ENCODE peak calls at places on chromosomes 7 and 10, in five cellular contexts. F is NB4, K is transverse colon, D is lung, H is mammary epithelial cell. Z is an unnamed sample.

GRCh38 chr7:106793015-106793651 is 71.9 kb upstream of the PIK3CG start:
- DNase-seq in F (peak), K (no peak), D (no peak), H (peak), Z (no peak)

GRCh38 chr10:75042292-75042974 is 69.0 kb upstream of the SAMD8 start:
- DNase-seq in F (no peak), K (no peak), D (no peak), H (peak), Z (no peak)

GRCh38 chr10:58952747-58953466 is 223.5 kb upstream of the PHYHIPL start:
- DNase-seq in F (peak), K (peak), D (no peak), H (peak), Z (peak)

GRCh38 chr7:121831320-121831719 is 41.6 kb upstream of the PTPRZ1 start:
- DNase-seq in F (no peak), K (no peak), D (no peak), H (peak), Z (no peak)

GRCh38 chr10:100433253-100434240 is 29.3 kb upstream of the WNT8B start:
- DNase-seq in F (peak), K (peak), D (peak), H (peak), Z (peak)

GRCh38 chr7:105638324-105638723 is 57.0 kb upstream of the EFCAB10 start:
- DNase-seq in F (no peak), K (no peak), D (no peak), H (no peak), Z (no peak)

GRCh38 chr10:72687035-72687434 is 4.9 kb upstream of the MCU start:
- DNase-seq in F (no peak), K (no peak), D (no peak), H (no peak), Z (no peak)

GRCh38 chr7:105367458-105367857 is 21.3 kb downstream of the SRPK2 start:
- DNase-seq in F (no peak), K (no peak), D (no peak), H (no peak), Z (peak)

GRCh38 chr10:15201589-15202300 is 33.3 kb upstream of the NMT2 start:
- DNase-seq in F (no peak), K (no peak), D (no peak), H (peak), Z (no peak)

GRCh38 chr7:65269150-65269856 is 104.4 kb upstream of the ZNF92 start:
- DNase-seq in F (peak), K (no peak), D (no peak), H (peak), Z (peak)

GRCh38 chr10:32132357-32132756 is 76.1 kb upstream of the KIF5B start:
- DNase-seq in F (no peak), K (peak), D (no peak), H (no peak), Z (no peak)

GRCh38 chr10:75396861-75397570 is 4.5 kb downstream of the ZNF503 start:
- DNase-seq in F (no peak), K (peak), D (no peak), H (no peak), Z (peak)

GRCh38 chr10:63702107-63702506 is 180.9 kb downstream of the REEP3 start:
- DNase-seq in F (no peak), K (no peak), D (no peak), H (no peak), Z (no peak)

GRCh38 chr7:156984209-156984891 is 26.1 kb downstream of the MNX1 start:
- DNase-seq in F (no peak), K (no peak), D (no peak), H (no peak), Z (no peak)

GRCh38 chr10:113202011-113202410 is 252.0 kb downstream of the TCF7L2 start:
- DNase-seq in F (no peak), K (no peak), D (no peak), H (no peak), Z (no peak)

GRCh38 chr7:74396993-74397392 is 56.7 kb upstream of the GTF2IRD1 start:
- DNase-seq in F (no peak), K (peak), D (no peak), H (no peak), Z (no peak)

GRCh38 chr10:113644185-113645120 is 19.4 kb downstream of the NRAP start:
- DNase-seq in F (no peak), K (peak), D (no peak), H (peak), Z (no peak)

GRCh38 chr7:131507592-131508331 is 48.7 kb downstream of the PODXL start:
- DNase-seq in F (peak), K (peak), D (peak), H (peak), Z (peak)

GRCh38 chr7:26898917-26899316 is 34.5 kb upstream of the SKAP2 start:
- DNase-seq in F (peak), K (no peak), D (no peak), H (no peak), Z (no peak)

GRCh38 chr10:89426230-89426868 is 12.0 kb downstream of the IFIT5 start:
- DNase-seq in F (peak), K (no peak), D (peak), H (peak), Z (no peak)

GRCh38 chr7:90530263-90530662 is 60.8 kb downstream of the PTTG1IP2 start:
- DNase-seq in F (peak), K (no peak), D (no peak), H (peak), Z (no peak)

GRCh38 chr10:9789996-9790395 is 1227.7 kb upstream of the CELF2 start:
- DNase-seq in F (no peak), K (no peak), D (no peak), H (no peak), Z (no peak)

GRCh38 chr10:74825033-74825370 is 1.4 kb upstream of the KAT6B start:
- DNase-seq in F (peak), K (peak), D (peak), H (no peak), Z (no peak)

DNA sequence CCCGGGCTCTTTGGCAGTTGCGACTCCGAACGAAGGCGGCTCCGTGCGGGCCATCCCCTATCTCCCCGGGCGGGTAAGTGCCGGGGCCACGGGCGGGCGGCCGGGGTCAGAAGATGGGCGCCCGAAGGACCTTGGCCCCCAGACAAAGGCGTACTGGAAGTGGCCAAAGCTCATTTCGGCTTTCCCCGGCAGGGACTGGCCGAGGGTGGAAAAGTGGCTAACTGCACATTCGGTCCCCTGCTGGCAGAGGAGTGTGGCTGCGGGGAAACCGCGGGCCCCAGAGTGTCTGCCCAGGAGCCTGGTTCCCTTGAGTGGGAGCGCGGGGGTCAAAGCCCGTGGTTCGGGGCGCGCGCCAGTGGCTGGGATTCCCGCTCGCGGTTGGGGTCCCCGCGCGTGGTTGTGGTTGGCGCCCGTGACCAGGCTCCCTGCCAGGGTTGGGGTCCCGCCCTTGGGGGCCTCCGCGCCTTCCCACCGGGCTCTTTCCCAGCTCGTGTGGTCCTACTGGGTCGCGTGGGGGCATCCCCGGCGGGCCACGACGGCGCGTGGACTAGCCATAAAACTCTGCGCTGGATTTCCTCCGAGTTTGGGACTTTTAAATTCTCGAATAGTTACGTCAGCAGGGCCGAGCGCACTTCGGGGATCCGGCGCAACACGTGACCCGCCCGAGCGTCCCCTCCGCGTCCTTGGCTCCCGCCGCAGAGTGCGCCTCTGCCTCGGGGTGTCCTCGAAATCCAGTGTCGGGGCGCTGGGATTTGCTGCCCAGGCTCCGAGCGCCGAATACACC is 124.4 kb downstream of the TACC2 start:
- DNase-seq in F (peak), K (peak), D (peak), H (peak), Z (peak)
- TF ChIP-seq CTCF in F (peak), K (peak), D (no peak), H (peak), Z (peak)

DNA sequence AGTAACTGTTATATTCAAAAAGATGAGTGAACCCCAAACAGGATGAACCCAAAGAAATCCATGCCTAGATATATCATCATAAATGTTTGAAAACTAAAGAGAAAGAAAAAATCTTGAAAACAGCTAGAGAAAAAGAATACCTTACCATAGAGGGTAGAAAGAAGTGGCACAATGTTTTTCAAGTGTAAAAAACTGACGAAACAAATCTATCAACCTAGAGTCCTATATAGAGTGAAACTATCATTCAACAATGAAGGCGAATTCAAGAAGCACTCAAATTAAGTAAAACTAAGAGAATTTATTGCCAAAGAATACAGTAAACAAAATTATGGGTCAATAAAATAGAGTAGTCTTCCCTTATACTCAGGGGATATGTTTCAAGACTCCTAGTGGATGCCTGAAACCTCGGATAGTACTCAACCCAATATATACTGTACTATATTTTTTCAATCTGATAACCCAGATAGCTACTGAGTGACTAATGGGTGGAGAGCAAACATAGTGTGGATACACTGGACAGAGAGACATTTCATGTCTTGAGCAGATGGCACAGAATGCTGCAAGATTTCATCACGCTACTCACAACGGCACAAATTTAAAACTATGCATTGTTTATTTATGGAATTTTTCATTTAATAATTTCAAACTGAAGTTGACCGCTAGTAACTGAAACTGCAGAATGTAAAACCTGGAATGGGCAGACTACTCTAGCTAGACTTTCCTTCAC is 52.6 kb upstream of the TMEM106B start:
- DNase-seq in F (no peak), K (no peak), D (no peak), H (no peak), Z (no peak)
- TF ChIP-seq CTCF in F (no peak), K (no peak), D (no peak), H (no peak), Z (no peak)

GRCh38 chr10:133308431-133309110 is at the start of the genes TUBGCP2 and ZNF511:
- DNase-seq in F (peak), K (peak), D (peak), H (no peak), Z (peak)
- TF ChIP-seq CTCF in F (peak), K (no peak), D (no peak), H (peak), Z (no peak)

GRCh38 chr7:17300012-17300411 is 1.6 kb downstream of the AHR start:
- DNase-seq in F (no peak), K (no peak), D (no peak), H (peak), Z (no peak)

GRCh38 chr7:17301491-17302101 is 3.1 kb downstream of the AHR start:
- DNase-seq in F (peak), K (peak), D (peak), H (peak), Z (peak)

GRCh38 chr7:17305387-17306171 is 7.1 kb downstream of the AHR start:
- DNase-seq in F (no peak), K (no peak), D (no peak), H (no peak), Z (no peak)

GRCh38 chr7:17304926-17305325 is 6.5 kb downstream of the AHR start:
- DNase-seq in F (peak), K (no peak), D (no peak), H (peak), Z (no peak)

GRCh38 chr7:17302575-17303142 is 4.2 kb downstream of the AHR start:
- DNase-seq in F (peak), K (no peak), D (no peak), H (peak), Z (no peak)
- TF ChIP-seq CTCF in F (no peak), K (no peak), D (no peak), H (peak), Z (no peak)

DNA sequence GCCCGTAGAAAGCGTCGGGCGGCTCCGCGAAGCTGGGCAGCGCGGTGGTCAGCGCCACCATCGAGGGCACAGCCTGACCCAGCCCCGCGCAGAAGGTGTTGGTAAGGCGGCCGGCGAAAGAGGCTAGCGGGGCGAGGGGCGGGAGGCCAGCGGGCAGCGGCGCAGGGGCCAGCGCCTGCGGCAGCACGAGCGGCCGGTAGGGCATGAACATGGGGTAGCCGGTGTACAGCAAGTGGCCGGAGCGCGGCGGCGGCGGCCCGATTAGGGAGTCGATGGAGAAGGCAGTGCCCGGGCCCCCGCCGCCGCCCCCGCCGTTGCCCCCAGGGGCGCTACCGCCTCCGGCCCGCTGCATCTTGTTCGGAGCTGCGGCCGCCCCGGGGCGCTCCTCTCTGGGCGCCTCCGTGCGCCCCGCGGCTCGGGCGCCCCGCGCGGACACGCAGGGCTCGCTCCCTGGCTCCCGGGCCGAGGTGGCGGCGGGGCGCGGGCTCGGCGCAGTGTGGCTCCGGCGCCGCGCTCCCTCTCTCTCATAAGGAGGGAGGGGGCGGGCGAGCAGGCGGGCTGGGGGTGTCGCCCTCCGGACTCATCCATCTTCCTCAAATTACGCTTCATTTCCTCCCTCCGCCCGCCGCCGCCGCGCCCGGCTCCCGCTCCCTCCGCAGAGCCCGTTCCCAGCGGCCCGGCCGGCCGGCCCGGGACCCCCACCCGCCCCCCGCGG is at the start of gene GBX1:
- DNase-seq in F (no peak), K (no peak), D (no peak), H (no peak), Z (no peak)
- TF ChIP-seq CTCF in F (no peak), K (peak), D (no peak), H (no peak), Z (peak)

GRCh38 chr7:91953618-91954017 is 13.0 kb downstream of the AKAP9 start:
- DNase-seq in F (no peak), K (no peak), D (no peak), H (peak), Z (no peak)
- TF ChIP-seq CTCF in F (no peak), K (peak), D (no peak), H (peak), Z (no peak)

DNA sequence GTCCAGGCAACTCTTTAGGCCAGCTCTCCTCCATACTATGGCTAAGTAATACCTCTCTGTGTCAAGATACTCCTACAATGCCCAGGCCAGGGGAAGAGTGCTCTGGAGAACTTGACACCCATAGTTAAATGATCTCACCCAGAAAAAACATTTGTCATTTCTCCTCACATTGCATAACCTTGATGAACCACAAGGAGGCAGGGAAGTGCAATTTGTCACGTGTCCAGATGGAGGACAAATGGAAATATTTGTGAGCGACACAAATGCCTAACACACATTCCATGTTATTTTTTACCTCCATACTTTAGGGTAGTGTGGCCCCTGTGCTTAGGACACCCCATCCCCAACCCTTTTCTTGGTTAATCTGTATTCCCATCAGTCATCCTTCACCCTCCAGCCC is 78.3 kb downstream of the HTR7 start:
- DNase-seq in F (peak), K (no peak), D (no peak), H (peak), Z (no peak)
- TF ChIP-seq CTCF in F (peak), K (no peak), D (no peak), H (peak), Z (no peak)